ENCODE peak calls at places on chromosomes 1 and 21, in six cellular contexts. One of them, this sample, is unnamed.

GRCh38 chr1:9784508-9785133 is 39.1 kb downstream of the CLSTN1 start:
- DNase-seq in choroid plexus epithelial cell: peak
- DNase-seq in endothelial cell: peak
- DNase-seq in psoas muscle: no peak
- DNase-seq in fibroblast of mammary gland: peak
- DNase-seq in left ventricle myocardium inferior: no peak
- DNase-seq in this sample: peak

GRCh38 chr1:114524933-114525332 is 13.9 kb upstream of the TRIM33 start:
- DNase-seq in choroid plexus epithelial cell: no peak
- DNase-seq in endothelial cell: no peak
- DNase-seq in psoas muscle: no peak
- DNase-seq in fibroblast of mammary gland: no peak
- DNase-seq in left ventricle myocardium inferior: no peak
- DNase-seq in this sample: no peak

GRCh38 chr21:33198346-33199135 is 31.2 kb upstream of the IFNAR2 start:
- DNase-seq in choroid plexus epithelial cell: no peak
- DNase-seq in endothelial cell: no peak
- DNase-seq in psoas muscle: peak
- DNase-seq in fibroblast of mammary gland: peak
- DNase-seq in left ventricle myocardium inferior: peak
- DNase-seq in this sample: peak

GRCh38 chr1:7476402-7476801 is 294.7 kb upstream of the VAMP3 start:
- DNase-seq in choroid plexus epithelial cell: no peak
- DNase-seq in endothelial cell: no peak
- DNase-seq in psoas muscle: no peak
- DNase-seq in fibroblast of mammary gland: no peak
- DNase-seq in left ventricle myocardium inferior: no peak
- DNase-seq in this sample: no peak

GRCh38 chr1:52603301-52603675 is 1.1 kb downstream of the GPX7 start:
- DNase-seq in choroid plexus epithelial cell: no peak
- DNase-seq in endothelial cell: no peak
- DNase-seq in psoas muscle: no peak
- DNase-seq in fibroblast of mammary gland: no peak
- DNase-seq in left ventricle myocardium inferior: no peak
- DNase-seq in this sample: no peak

GRCh38 chr1:226654046-226654445 is 85.0 kb downstream of the ITPKB start:
- DNase-seq in choroid plexus epithelial cell: peak
- DNase-seq in endothelial cell: no peak
- DNase-seq in psoas muscle: peak
- DNase-seq in fibroblast of mammary gland: no peak
- DNase-seq in left ventricle myocardium inferior: no peak
- DNase-seq in this sample: peak

GRCh38 chr1:153678519-153679336 is at the start of gene NPR1:
- DNase-seq in choroid plexus epithelial cell: peak
- DNase-seq in endothelial cell: peak
- DNase-seq in psoas muscle: peak
- DNase-seq in fibroblast of mammary gland: peak
- DNase-seq in left ventricle myocardium inferior: peak
- DNase-seq in this sample: peak

GRCh38 chr1:40039245-40039756 is 1.2 kb upstream of the CAP1 start:
- DNase-seq in choroid plexus epithelial cell: peak
- DNase-seq in endothelial cell: no peak
- DNase-seq in psoas muscle: no peak
- DNase-seq in fibroblast of mammary gland: peak
- DNase-seq in left ventricle myocardium inferior: no peak
- DNase-seq in this sample: peak

GRCh38 chr1:29286194-29286767 is 50.0 kb downstream of the PTPRU start:
- DNase-seq in choroid plexus epithelial cell: no peak
- DNase-seq in endothelial cell: no peak
- DNase-seq in psoas muscle: no peak
- DNase-seq in fibroblast of mammary gland: no peak
- DNase-seq in left ventricle myocardium inferior: no peak
- DNase-seq in this sample: no peak

GRCh38 chr1:6467744-6468688 is 2.0 kb upstream of the TNFRSF25 start:
- DNase-seq in choroid plexus epithelial cell: no peak
- DNase-seq in endothelial cell: no peak
- DNase-seq in psoas muscle: no peak
- DNase-seq in fibroblast of mammary gland: no peak
- DNase-seq in left ventricle myocardium inferior: no peak
- DNase-seq in this sample: no peak

GRCh38 chr1:211991695-211992094 is 43.7 kb downstream of the INTS7 start:
- DNase-seq in choroid plexus epithelial cell: no peak
- DNase-seq in endothelial cell: no peak
- DNase-seq in psoas muscle: no peak
- DNase-seq in fibroblast of mammary gland: no peak
- DNase-seq in left ventricle myocardium inferior: no peak
- DNase-seq in this sample: no peak

GRCh38 chr1:211985556-211986264 is 49.6 kb downstream of the INTS7 start:
- DNase-seq in choroid plexus epithelial cell: no peak
- DNase-seq in endothelial cell: no peak
- DNase-seq in psoas muscle: no peak
- DNase-seq in fibroblast of mammary gland: no peak
- DNase-seq in left ventricle myocardium inferior: no peak
- DNase-seq in this sample: no peak

GRCh38 chr1:211986628-211987254 is 48.6 kb downstream of the INTS7 start:
- DNase-seq in choroid plexus epithelial cell: no peak
- DNase-seq in endothelial cell: no peak
- DNase-seq in psoas muscle: no peak
- DNase-seq in fibroblast of mammary gland: no peak
- DNase-seq in left ventricle myocardium inferior: no peak
- DNase-seq in this sample: no peak
- TF ChIP-seq CTCF in choroid plexus epithelial cell: no peak
- TF ChIP-seq CTCF in endothelial cell: no peak
- TF ChIP-seq CTCF in psoas muscle: no peak
- TF ChIP-seq CTCF in fibroblast of mammary gland: no peak
- TF ChIP-seq CTCF in left ventricle myocardium inferior: no peak
- TF ChIP-seq CTCF in this sample: no peak

GRCh38 chr1:156551866-156552265 is 20.5 kb downstream of the IQGAP3 start:
- DNase-seq in choroid plexus epithelial cell: no peak
- DNase-seq in endothelial cell: no peak
- DNase-seq in psoas muscle: no peak
- DNase-seq in fibroblast of mammary gland: peak
- DNase-seq in left ventricle myocardium inferior: no peak
- DNase-seq in this sample: peak

GRCh38 chr1:156559086-156559796 is 13.1 kb downstream of the IQGAP3 start:
- DNase-seq in choroid plexus epithelial cell: no peak
- DNase-seq in endothelial cell: no peak
- DNase-seq in psoas muscle: no peak
- DNase-seq in fibroblast of mammary gland: no peak
- DNase-seq in left ventricle myocardium inferior: no peak
- DNase-seq in this sample: no peak

GRCh38 chr1:156559797-156560112 is 12.6 kb downstream of the IQGAP3 start:
- DNase-seq in choroid plexus epithelial cell: no peak
- DNase-seq in endothelial cell: no peak
- DNase-seq in psoas muscle: no peak
- DNase-seq in fibroblast of mammary gland: no peak
- DNase-seq in left ventricle myocardium inferior: no peak
- DNase-seq in this sample: no peak

GRCh38 chr1:156556354-156556753 is 16.0 kb downstream of the IQGAP3 start:
- DNase-seq in choroid plexus epithelial cell: no peak
- DNase-seq in endothelial cell: no peak
- DNase-seq in psoas muscle: no peak
- DNase-seq in fibroblast of mammary gland: no peak
- DNase-seq in left ventricle myocardium inferior: no peak
- DNase-seq in this sample: no peak

GRCh38 chr1:156555715-156556114 is 16.6 kb downstream of the IQGAP3 start:
- DNase-seq in choroid plexus epithelial cell: no peak
- DNase-seq in endothelial cell: no peak
- DNase-seq in psoas muscle: no peak
- DNase-seq in fibroblast of mammary gland: no peak
- DNase-seq in left ventricle myocardium inferior: no peak
- DNase-seq in this sample: no peak
- TF ChIP-seq CTCF in choroid plexus epithelial cell: no peak
- TF ChIP-seq CTCF in endothelial cell: no peak
- TF ChIP-seq CTCF in psoas muscle: no peak
- TF ChIP-seq CTCF in fibroblast of mammary gland: no peak
- TF ChIP-seq CTCF in left ventricle myocardium inferior: no peak
- TF ChIP-seq CTCF in this sample: no peak

GRCh38 chr1:42334240-42335049 is 590 bp downstream of the FOXJ3 start:
- DNase-seq in choroid plexus epithelial cell: peak
- DNase-seq in endothelial cell: peak
- DNase-seq in psoas muscle: peak
- DNase-seq in fibroblast of mammary gland: peak
- DNase-seq in left ventricle myocardium inferior: peak
- DNase-seq in this sample: peak
- TF ChIP-seq CTCF in choroid plexus epithelial cell: peak
- TF ChIP-seq CTCF in endothelial cell: no peak
- TF ChIP-seq CTCF in psoas muscle: no peak
- TF ChIP-seq CTCF in fibroblast of mammary gland: peak
- TF ChIP-seq CTCF in left ventricle myocardium inferior: no peak
- TF ChIP-seq CTCF in this sample: no peak

DNA sequence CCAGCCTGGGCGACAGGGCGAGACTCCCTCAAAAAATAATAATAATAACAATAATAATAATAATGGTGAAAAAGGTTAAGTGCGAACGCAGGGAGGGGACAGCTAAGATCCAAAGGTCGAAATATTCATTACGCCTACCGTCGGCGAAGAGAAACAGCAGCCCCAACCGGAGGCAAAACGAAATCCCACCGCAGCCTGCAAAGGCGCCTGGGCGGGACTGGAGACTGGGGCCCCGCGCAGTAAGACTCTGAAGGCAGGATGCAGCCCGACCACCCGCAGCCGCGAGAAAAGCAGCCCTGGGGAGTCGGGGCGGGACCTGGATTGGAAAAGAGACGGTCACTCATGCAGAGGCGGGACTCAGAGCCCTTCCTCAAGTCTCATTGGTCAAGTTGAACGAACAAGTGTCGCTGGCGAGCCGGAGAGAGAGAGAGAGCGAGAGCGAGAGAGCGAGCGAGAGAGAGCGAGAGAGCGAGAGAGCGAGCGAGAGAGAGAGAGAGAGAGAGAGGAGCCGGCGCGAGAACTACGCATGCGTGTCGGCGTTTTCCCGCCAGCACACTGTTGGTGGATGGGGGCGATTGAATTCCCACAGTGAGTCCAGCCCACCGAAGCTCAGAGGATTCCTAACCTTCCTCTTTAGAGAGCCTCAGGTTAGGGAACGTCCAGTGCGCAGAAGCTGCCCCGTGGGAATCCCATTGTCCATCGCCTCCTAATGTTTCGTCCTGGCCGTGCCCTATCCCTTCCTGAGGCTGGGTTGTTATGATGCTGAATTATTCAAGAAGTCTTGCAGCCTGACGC is 10.7 kb downstream of the ENTREP3 start:
- DNase-seq in choroid plexus epithelial cell: peak
- DNase-seq in endothelial cell: peak
- DNase-seq in psoas muscle: peak
- DNase-seq in fibroblast of mammary gland: peak
- DNase-seq in left ventricle myocardium inferior: peak
- DNase-seq in this sample: peak
- TF ChIP-seq CTCF in choroid plexus epithelial cell: peak
- TF ChIP-seq CTCF in endothelial cell: peak
- TF ChIP-seq CTCF in psoas muscle: peak
- TF ChIP-seq CTCF in fibroblast of mammary gland: peak
- TF ChIP-seq CTCF in left ventricle myocardium inferior: peak
- TF ChIP-seq CTCF in this sample: peak

DNA sequence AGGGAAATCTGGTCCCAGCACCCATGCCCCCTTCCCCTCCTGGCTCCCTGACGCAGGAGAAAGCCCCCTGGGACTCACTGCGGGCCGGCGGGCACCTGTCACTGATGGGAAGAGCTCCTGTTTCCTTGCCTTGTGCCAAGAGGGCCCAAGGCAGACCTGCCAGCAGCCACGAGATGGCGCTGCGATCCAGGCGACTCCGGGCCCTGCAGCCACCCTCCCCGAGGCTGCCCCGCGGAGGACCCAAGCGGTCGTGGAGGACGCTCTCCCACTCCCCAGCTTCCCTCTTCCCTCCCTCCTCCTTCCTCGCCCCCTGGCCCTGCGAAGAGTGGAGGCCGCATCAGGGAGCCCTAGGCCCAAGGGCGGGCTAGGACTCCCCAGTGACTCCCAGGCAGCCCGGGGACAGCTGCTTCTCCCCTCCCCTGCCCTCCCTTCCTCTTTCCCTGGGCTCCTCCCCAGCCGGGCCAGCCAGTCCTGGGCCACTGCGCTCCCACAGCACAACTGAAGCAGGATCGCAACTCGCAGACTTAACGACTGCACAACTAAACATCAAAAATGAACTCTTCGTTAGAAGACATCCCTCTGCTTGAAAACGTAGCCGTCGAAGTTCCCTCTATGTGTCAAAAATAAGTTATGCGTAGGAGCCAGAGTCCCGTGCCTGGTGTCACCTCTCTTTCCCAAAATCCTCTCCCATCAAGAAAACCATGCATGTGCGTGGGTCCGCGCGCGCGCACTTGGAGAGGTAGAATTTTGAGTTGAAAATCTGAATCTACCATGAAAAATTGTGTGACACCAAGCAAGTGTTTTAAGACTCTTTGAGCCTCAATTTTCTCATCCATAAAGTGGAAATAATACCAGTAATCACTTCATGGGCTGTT is 34.2 kb downstream of the BATF3 start:
- DNase-seq in choroid plexus epithelial cell: peak
- DNase-seq in endothelial cell: peak
- DNase-seq in psoas muscle: peak
- DNase-seq in fibroblast of mammary gland: peak
- DNase-seq in left ventricle myocardium inferior: peak
- DNase-seq in this sample: peak
- TF ChIP-seq CTCF in choroid plexus epithelial cell: peak
- TF ChIP-seq CTCF in endothelial cell: peak
- TF ChIP-seq CTCF in psoas muscle: peak
- TF ChIP-seq CTCF in fibroblast of mammary gland: peak
- TF ChIP-seq CTCF in left ventricle myocardium inferior: peak
- TF ChIP-seq CTCF in this sample: peak

GRCh38 chr21:29943885-29944284 is 4.1 kb upstream of the GRIK1 start:
- DNase-seq in choroid plexus epithelial cell: peak
- DNase-seq in endothelial cell: peak
- DNase-seq in psoas muscle: no peak
- DNase-seq in fibroblast of mammary gland: peak
- DNase-seq in left ventricle myocardium inferior: no peak
- DNase-seq in this sample: no peak
- TF ChIP-seq CTCF in choroid plexus epithelial cell: peak
- TF ChIP-seq CTCF in endothelial cell: no peak
- TF ChIP-seq CTCF in psoas muscle: no peak
- TF ChIP-seq CTCF in fibroblast of mammary gland: peak
- TF ChIP-seq CTCF in left ventricle myocardium inferior: peak
- TF ChIP-seq CTCF in this sample: no peak

GRCh38 chr1:143610196-143610595 is 361.6 kb downstream of the FAM72C start:
- DNase-seq in choroid plexus epithelial cell: no peak
- DNase-seq in endothelial cell: no peak
- DNase-seq in psoas muscle: no peak
- DNase-seq in fibroblast of mammary gland: no peak
- DNase-seq in left ventricle myocardium inferior: no peak
- DNase-seq in this sample: no peak

DNA sequence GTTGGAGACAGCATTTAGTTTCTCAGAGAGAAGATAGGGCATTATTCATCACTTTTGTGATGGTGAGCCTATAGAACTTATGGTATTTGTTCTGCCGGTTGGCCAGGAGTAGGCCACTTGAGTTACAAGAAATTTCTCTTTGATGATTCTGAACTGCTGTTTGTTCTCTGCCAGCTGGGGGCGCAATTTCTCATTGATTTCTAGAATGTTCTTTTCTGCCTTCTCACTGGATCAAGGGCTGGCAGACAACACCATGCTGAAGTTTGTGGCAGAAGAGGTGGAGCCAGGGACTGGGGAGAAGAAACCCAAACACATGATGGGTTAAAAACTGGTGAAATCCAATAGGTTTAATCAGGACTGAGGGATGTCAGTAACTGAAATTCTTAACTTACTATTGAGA is 360.6 kb downstream of the FAM72C start:
- DNase-seq in choroid plexus epithelial cell: no peak
- DNase-seq in endothelial cell: peak
- DNase-seq in psoas muscle: no peak
- DNase-seq in fibroblast of mammary gland: peak
- DNase-seq in left ventricle myocardium inferior: no peak
- DNase-seq in this sample: no peak
- TF ChIP-seq CTCF in choroid plexus epithelial cell: no peak
- TF ChIP-seq CTCF in endothelial cell: peak
- TF ChIP-seq CTCF in psoas muscle: no peak
- TF ChIP-seq CTCF in fibroblast of mammary gland: peak
- TF ChIP-seq CTCF in left ventricle myocardium inferior: no peak
- TF ChIP-seq CTCF in this sample: peak